ENCODE peak calls at places on chromosomes 13 and 19, in nine cellular contexts. R is NB4, X is heart left ventricle, M is GM12892, I is endothelial cell of umbilical vein, N is Peyer's patch, S is testis, T is HCT116, B is gastrocnemius medialis. D is an unnamed sample.

GRCh38 chr19:35940078-35940775 is 4.1 kb downstream of the LRFN3 start:
- DNase-seq in N (no peak), S (no peak), R (no peak), B (no peak), M (no peak), X (no peak), I (no peak), T (no peak), D (no peak)

GRCh38 chr13:70613295-70613694 is 505.0 kb upstream of the KLHL1 start:
- DNase-seq in X (no peak), T (no peak), N (no peak), M (no peak), S (no peak), B (no peak), R (peak; percentile 5), I (peak; percentile 25), D (no peak)

GRCh38 chr19:3658823-3659745 is 32.5 kb upstream of the CACTIN start:
- DNase-seq in N (no peak), R (no peak), B (no peak), I (no peak), T (no peak), X (no peak), S (no peak), M (no peak), D (no peak)

GRCh38 chr13:43307921-43308433 is 284.6 kb downstream of the DNAJC15 start:
- DNase-seq in B (peak; percentile 42), S (peak; percentile 96), N (peak; percentile 65), X (peak; percentile 75), M (peak; percentile 13), I (no peak), T (no peak), R (peak; percentile 68), D (peak; percentile 15)

GRCh38 chr13:23946067-23946466 is 48.8 kb upstream of the C1QTNF9B start:
- DNase-seq in N (no peak), R (no peak), X (no peak), I (no peak), S (no peak), B (no peak), M (no peak), T (no peak), D (no peak)

GRCh38 chr19:13906525-13906904 is 514 bp downstream of the CC2D1A start:
- DNase-seq in B (no peak), M (no peak), X (no peak), T (no peak), R (peak; percentile 27), N (peak; percentile 83), S (peak; percentile 27), I (no peak), D (no peak)

GRCh38 chr13:40026174-40026585 is 370.7 kb downstream of the COG6 start:
- DNase-seq in B (no peak), M (peak; percentile 29), I (no peak), N (no peak), S (no peak), T (no peak), X (no peak), R (no peak), D (no peak)

GRCh38 chr19:3687774-3688706 is 12.2 kb downstream of the PIP5K1C start:
- DNase-seq in I (no peak), X (no peak), S (no peak), M (peak; percentile 70), R (no peak), N (peak; percentile 73), T (no peak), B (no peak), D (no peak)

GRCh38 chr19:39542198-39542597 is 2.2 kb upstream of the EID2 start:
- DNase-seq in N (no peak), R (no peak), M (no peak), S (no peak), B (no peak), X (no peak), T (no peak), I (peak; percentile 74), D (no peak)

GRCh38 chr13:101752432-101752831 is 300.0 kb downstream of the ITGBL1 start:
- DNase-seq in I (no peak), S (no peak), X (no peak), R (no peak), T (no peak), N (no peak), M (no peak), B (no peak), D (no peak)

GRCh38 chr13:74414458-74414857 is 280.3 kb upstream of the KLF12 start:
- DNase-seq in B (no peak), I (no peak), T (no peak), S (no peak), R (no peak), X (no peak), N (peak; percentile 34), M (no peak), D (no peak)

GRCh38 chr19:32396046-32396652 is 9.4 kb upstream of the DPY19L3 start:
- DNase-seq in B (no peak), I (no peak), T (no peak), S (no peak), N (no peak), X (no peak), R (no peak), M (no peak), D (no peak)

GRCh38 chr13:50713849-50714248 is 129.6 kb downstream of the DLEU7 start:
- DNase-seq in R (peak; percentile 99), M (peak; percentile 5), T (no peak), X (no peak), I (no peak), S (no peak), N (no peak), B (no peak), D (peak; percentile 6)

GRCh38 chr19:42403586-42403985 is 13.5 kb upstream of the CNFN start:
- DNase-seq in T (no peak), B (no peak), M (no peak), N (no peak), I (no peak), R (no peak), X (no peak), S (no peak), D (no peak)

DNA sequence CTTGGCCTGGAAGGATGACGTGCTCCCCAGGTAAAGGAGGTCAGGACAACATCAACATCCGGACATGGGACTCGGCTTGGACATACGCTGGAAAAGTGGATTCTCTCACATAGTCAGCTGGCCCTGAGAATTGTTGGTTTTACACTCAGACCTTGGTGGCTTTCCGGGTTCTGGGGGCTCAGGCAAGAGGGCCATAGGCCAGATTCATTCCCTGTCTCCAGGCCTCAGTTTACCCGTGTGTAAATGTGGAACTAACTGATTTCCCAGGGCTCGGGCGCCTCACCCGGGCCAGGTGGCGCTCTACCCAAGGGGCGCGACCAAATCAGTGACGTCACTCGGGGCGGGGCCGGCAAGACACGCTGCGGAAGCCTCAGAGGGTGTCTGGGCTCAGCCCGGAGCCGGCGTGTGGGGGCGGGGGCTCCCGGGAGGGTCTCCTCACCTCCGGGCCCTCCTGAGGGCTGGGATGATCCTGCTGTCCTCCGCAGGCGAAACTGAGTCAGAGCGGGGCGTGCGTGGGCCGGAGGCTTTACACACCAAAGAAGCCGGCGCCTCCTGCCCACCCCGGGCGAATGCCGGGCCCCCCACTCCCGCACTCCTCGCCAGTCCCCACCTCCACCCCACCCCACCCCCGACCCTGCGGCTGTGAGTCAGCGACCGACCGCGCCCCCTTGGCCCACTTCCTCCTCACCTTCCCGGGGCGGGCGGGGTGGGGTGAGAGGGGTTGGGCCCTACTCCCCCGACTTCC is 861 bp upstream of the VASP start:
- DNase-seq in S (peak; percentile 96), I (peak; percentile 88), M (peak; percentile 87), N (peak; percentile 98), T (peak; percentile 87), B (peak; percentile 93), X (peak; percentile 96), R (peak; percentile 89), D (peak; percentile 76)
- TF ChIP-seq POLR2A in S (peak; percentile 53), I (peak; percentile 71), M (peak; percentile 81), N (peak; percentile 80), T (no peak), B (peak; percentile 93), X (peak; percentile 65), R (peak; percentile 30), D (peak; percentile 43)

GRCh38 chr19:49869484-49870308 is 2.3 kb upstream of the PNKP start:
- DNase-seq in X (peak; percentile 97), R (peak; percentile 99), M (peak; percentile 82), S (peak; percentile 97), B (peak; percentile 96), N (peak; percentile 98), T (peak; percentile 100), I (peak; percentile 100), D (peak; percentile 99)
- TF ChIP-seq POLR2A in X (peak; percentile 77), R (peak; percentile 31), M (peak; percentile 34), S (peak; percentile 9), B (peak; percentile 79), N (peak; percentile 64), T (peak; percentile 69), I (peak; percentile 90), D (peak; percentile 39)

GRCh38 chr13:30072818-30073186 is 222.4 kb upstream of the UBL3 start:
- DNase-seq in M (no peak), B (no peak), X (no peak), N (no peak), I (no peak), S (no peak), R (no peak), T (no peak), D (no peak)

GRCh38 chr13:30074955-30075614 is 224.7 kb upstream of the UBL3 start:
- DNase-seq in B (no peak), N (no peak), S (no peak), T (no peak), X (no peak), M (no peak), R (no peak), I (no peak), D (no peak)

GRCh38 chr13:30077338-30077737 is 226.9 kb upstream of the UBL3 start:
- DNase-seq in M (no peak), N (no peak), X (no peak), I (no peak), S (no peak), T (no peak), B (no peak), R (no peak), D (no peak)

GRCh38 chr13:30078059-30078458 is 227.6 kb upstream of the UBL3 start:
- DNase-seq in M (no peak), R (no peak), I (no peak), X (no peak), S (no peak), B (no peak), T (no peak), N (no peak), D (no peak)

GRCh38 chr13:30071890-30072817 is 221.7 kb upstream of the UBL3 start:
- DNase-seq in S (no peak), I (no peak), R (no peak), M (no peak), B (no peak), T (no peak), X (no peak), N (peak; percentile 78), D (no peak)
- TF ChIP-seq POLR2A in S (no peak), I (no peak), R (no peak), M (no peak), B (no peak), T (no peak), X (no peak), N (no peak), D (no peak)

DNA sequence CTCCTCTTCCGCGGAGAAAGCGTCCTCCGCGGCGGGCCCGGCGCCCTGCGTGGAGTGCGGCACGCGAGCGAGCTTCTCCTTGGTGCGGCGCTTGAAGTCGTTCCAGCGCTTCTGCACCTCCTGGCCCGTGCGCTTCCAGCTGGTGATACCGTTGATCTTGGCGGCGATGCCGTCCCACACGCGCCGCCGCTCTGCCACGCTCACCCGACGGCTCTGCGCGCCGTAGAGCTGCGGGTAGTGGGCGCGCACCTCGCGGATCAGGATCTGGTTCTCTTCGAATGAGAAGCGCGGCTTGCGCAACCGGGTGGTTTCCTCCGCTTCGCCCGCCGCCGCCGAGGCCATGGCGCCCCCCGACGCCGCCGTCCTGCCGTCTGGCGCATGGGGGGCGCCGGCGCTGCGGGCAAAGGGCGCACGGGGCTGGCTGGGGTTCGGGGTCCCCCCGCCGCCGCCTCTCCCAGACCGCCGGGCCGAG is 945 bp downstream of the MYPOP start:
- DNase-seq in S (no peak), M (no peak), I (peak; percentile 30), X (no peak), T (no peak), N (no peak), B (no peak), R (peak; percentile 92), D (no peak)
- TF ChIP-seq POLR2A in S (no peak), M (no peak), I (no peak), X (no peak), T (no peak), N (no peak), B (no peak), R (peak; percentile 11), D (no peak)